ENCODE peak calls at places on chromosomes 1 and 21, in four cellular contexts. J is Karpas-422, M is H1, B is GM23248. Y is an unnamed sample.

GRCh38 chr1:204319462-204319861 is 40.3 kb downstream of the PLEKHA6 start:
- DNase-seq in M (no peak), B (peak), J (no peak), Y (no peak)

GRCh38 chr1:36696261-36696940 is 213.7 kb upstream of the CSF3R start:
- DNase-seq in M (no peak), J (no peak), B (no peak), Y (peak)

GRCh38 chr1:26734501-26735058 is 38.8 kb downstream of the ARID1A start:
- DNase-seq in M (no peak), J (no peak), B (peak), Y (no peak)

GRCh38 chr21:15433091-15433490 is 296.7 kb upstream of the USP25 start:
- DNase-seq in M (no peak), J (no peak), B (no peak), Y (no peak)

GRCh38 chr1:180881806-180882509 is 30.7 kb upstream of the KIAA1614 start:
- DNase-seq in M (no peak), J (peak), B (peak), Y (peak)

GRCh38 chr1:234866007-234866866 is 256.3 kb upstream of the IRF2BP2 start:
- DNase-seq in J (no peak), B (peak), M (no peak), Y (peak)

GRCh38 chr1:244614113-244614836 is 38.7 kb upstream of the DESI2 start:
- DNase-seq in J (no peak), M (no peak), B (peak), Y (no peak)

GRCh38 chr1:39310015-39310414 is 105.5 kb downstream of the MACF1 start:
- DNase-seq in J (no peak), M (no peak), B (no peak), Y (no peak)

GRCh38 chr1:119742677-119743076 is 26.0 kb downstream of the HMGCS2 start:
- DNase-seq in J (no peak), B (no peak), M (no peak), Y (no peak)

GRCh38 chr1:87156124-87156523 is 172.6 kb upstream of the LMO4 start:
- DNase-seq in J (no peak), B (no peak), M (no peak), Y (no peak)

GRCh38 chr21:44751186-44751798 is 39.9 kb upstream of the TSPEAR start:
- DNase-seq in B (no peak), M (no peak), J (no peak), Y (no peak)

GRCh38 chr1:199272690-199273089 is 633.9 kb downstream of the PTPRC start:
- DNase-seq in M (peak), B (peak), J (no peak), Y (peak)

GRCh38 chr1:154151311-154151710 is 3.6 kb downstream of the NUP210L start:
- DNase-seq in J (no peak), B (peak), M (no peak), Y (no peak)

GRCh38 chr1:68221971-68222355 is 10.4 kb downstream of the WLS start:
- DNase-seq in B (peak), M (no peak), J (no peak), Y (no peak)

DNA sequence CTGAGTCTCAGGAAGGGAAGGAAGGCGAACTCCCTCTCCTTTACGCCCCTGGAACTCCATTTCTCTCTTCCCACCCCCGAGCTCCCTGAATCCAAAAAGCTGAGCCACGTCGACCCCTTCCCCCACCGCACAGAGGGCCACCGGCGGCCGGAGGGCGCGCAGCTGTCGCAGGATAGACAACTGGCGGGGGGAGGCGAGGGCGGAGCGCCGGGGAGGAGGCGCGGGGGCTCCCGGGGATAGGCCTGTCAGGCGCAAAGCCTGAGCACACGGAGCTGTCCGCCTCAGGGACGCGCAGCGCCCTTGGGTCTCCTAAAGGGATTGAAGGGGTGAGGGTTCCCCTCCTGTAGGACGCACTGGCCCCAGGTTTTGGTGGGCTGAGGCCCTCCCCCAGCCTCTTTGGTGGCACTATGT is 752 bp upstream of the ACTA1 start:
- DNase-seq in J (no peak), M (no peak), B (no peak), Y (peak)
- H3K4me3 ChIP-seq in J (no peak), M (peak), B (no peak), Y (peak)

DNA sequence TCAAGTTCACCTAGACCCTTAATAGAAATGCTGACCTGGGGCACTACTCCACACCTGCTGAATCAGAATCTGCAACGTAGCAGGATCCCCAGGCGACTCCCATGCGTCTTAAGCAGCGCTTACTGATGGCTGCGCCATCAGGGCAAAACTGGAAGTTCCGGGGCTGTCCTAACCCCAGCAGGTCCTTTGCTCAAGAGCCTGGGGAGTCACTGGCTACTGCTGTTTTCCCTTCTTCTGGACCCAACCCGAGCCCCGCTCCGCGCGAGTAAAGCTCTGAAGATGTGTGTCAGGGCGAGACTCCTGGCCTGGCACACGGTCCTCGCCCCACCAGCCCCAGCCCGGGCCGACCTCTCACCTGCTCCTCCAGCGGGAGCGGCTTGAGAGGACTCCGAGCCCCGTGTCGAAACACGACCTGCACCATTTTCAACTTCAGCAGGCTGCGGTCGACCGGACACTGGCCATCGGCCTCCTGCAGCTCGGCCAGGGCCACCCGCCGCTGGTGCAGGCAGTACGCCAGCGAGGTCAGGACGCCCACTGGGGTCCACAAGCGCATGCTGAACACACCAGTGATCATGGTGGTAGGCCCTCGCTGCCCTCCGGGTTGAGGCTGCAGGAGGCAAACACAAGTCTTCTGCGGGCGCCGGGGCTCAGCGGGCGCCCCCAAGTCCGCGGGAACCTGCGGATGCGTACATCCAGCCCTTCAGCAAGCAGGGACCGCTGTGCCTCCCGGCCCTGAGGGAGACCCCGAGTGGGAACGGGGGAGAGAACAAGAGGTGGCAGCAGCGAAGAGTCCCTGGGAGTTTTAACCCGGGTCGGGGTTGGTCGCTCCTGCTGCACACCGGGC is 627 bp downstream of the ACP6 start:
- DNase-seq in J (peak), B (peak), M (no peak), Y (peak)
- H3K27ac ChIP-seq in J (no peak), B (no peak), M (no peak), Y (peak)

GRCh38 chr1:53574621-53575020 is 115.4 kb downstream of the DMRTB1 start:
- DNase-seq in J (no peak), M (no peak), B (no peak), Y (peak)

GRCh38 chr1:53576381-53576801 is 117.2 kb downstream of the DMRTB1 start:
- DNase-seq in B (no peak), J (no peak), M (no peak), Y (peak)

GRCh38 chr1:53575141-53575947 is 116.1 kb downstream of the DMRTB1 start:
- DNase-seq in M (no peak), B (no peak), J (peak), Y (peak)

GRCh38 chr1:53577141-53578100 is 118.2 kb downstream of the DMRTB1 start:
- DNase-seq in J (peak), B (no peak), M (no peak), Y (peak)

GRCh38 chr1:53575948-53576305 is 116.7 kb downstream of the DMRTB1 start:
- DNase-seq in J (no peak), B (no peak), M (no peak), Y (peak)
- H3K9ac ChIP-seq in J (peak), B (no peak), M (no peak), Y (no peak)

DNA sequence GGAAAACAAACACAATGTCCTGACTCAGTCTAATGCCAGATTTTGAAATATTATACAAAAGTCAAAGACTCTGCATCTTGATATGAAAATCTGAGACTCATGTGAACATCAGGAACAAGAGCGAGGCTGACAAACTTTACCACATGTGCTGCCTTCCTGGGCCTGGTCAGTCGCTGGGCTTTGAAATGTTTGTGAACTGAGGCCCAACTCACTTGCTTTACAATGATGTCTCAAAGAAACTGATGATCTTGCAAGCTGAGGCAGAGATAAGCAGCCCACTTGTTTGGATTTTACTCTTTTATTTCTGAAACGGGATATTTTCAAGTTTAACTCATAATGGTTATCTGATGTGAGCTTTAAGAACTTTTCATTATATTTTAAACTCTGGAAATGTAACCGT is 2.1 kb downstream of the BCAR3 start:
- DNase-seq in J (no peak), B (no peak), M (no peak), Y (peak)
- H3K4me3 ChIP-seq in J (peak), B (peak), M (no peak), Y (peak)

GRCh38 chr1:159889821-159890252 is 10.1 kb downstream of the CFAP45 start:
- DNase-seq in M (no peak), B (peak), J (peak), Y (no peak)

GRCh38 chr1:159884296-159884695 is 15.7 kb downstream of the CFAP45 start:
- DNase-seq in J (no peak), B (no peak), M (no peak), Y (no peak)

GRCh38 chr1:159892944-159893343 is 7.0 kb downstream of the CFAP45 start:
- DNase-seq in B (no peak), J (peak), M (no peak), Y (peak)

GRCh38 chr1:159891275-159892157 is 8.4 kb downstream of the CFAP45 start:
- DNase-seq in M (peak), J (peak), B (peak), Y (peak)

DNA sequence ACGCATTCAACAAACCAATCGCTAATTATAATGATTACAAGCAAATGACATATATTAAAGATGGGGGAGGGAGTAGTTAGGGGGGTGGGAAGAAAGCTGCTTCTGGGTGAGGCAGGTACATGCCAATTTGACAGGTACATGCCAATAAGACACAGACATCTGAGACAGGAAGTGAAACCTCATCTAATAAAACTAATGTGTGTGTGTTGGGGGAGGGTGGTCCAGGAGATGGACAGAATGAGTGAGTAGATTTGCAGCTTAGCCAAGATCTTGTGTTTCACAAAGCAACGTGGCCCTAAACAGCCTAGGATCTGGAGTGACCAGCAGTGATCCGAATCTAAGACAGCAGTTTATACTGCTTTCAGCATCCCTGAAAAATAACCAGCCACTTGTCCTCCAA is 10.8 kb downstream of the CFAP45 start:
- DNase-seq in M (no peak), J (peak), B (no peak), Y (no peak)
- H3K27ac ChIP-seq in M (no peak), J (no peak), B (peak), Y (no peak)

DNA sequence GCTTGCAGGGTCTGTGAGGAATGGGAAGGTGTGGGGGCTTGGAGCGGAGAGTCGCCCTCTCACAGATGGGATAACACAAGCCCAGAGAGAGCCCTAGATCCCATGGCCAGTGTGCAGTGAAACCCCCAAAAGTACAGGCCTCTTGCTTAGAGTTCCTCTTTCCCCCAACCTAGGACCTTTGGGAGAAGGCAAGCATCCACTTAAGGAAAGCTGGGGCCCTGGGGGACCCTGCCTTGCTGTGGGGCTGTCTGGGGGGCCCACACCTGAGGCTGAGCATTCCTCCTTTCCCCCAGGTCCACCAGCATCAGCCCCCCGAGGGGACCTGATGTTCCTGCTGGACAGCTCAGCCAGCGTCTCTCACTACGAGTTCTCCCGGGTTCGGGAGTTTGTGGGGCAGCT is 1.1 kb downstream of the VWA1 start:
- DNase-seq in B (no peak), J (no peak), M (no peak), Y (no peak)
- H3K9ac ChIP-seq in B (no peak), J (no peak), M (no peak), Y (no peak)

GRCh38 chr1:78490861-78491310 is at the start of gene PTGFR:
- DNase-seq in M (no peak), B (peak), J (no peak), Y (peak)

GRCh38 chr1:78492376-78492950 is 1.7 kb downstream of the PTGFR start:
- DNase-seq in M (no peak), B (peak), J (no peak), Y (no peak)

GRCh38 chr1:78493456-78493855 is 2.7 kb downstream of the PTGFR start:
- DNase-seq in M (no peak), B (peak), J (no peak), Y (no peak)

GRCh38 chr1:78497196-78497595 is 6.4 kb downstream of the PTGFR start:
- DNase-seq in M (no peak), J (no peak), B (peak), Y (no peak)

DNA sequence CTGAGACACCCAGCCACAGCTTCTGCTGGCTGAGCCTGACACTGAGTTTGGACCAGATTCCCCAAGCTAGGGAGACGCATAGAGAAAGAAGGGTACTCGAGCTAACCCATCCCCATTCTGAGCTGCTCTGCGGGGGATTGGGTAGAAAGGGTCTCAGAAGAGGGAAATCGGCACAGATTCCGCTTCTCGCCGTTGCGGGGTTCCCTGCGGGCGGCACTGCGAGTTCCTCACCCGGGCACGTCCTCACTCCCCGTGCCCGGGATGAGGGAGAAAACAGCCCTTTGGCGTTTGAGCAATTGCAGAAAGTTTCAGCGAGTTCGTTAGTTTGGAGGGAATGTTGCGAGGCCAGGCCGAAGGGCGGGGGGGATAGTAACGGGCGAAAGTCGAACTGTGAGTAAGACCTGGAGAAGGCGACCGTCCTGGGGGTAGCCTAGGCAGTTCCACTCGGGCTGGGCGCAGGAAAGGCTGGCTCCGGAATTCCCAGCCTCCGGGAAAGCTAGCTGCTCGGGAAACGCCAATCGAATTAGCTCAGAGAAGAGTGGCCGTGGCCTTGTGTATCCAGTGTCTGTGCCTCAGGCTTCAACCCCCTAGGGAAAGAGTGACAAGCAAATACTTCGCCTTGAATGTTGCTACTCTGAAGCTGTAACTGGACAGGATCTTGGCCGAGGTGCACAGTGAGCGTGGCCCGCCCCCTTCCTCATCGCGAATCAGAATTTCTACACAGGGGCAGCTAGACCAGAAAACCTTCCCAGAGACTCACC is 717 bp downstream of the PTGFR start:
- DNase-seq in J (no peak), M (no peak), B (peak), Y (peak)
- H3K4me3 ChIP-seq in J (no peak), M (peak), B (peak), Y (peak)

GRCh38 chr1:11285883-11286734 is 13.1 kb downstream of the UBIAD1 start:
- DNase-seq in M (no peak), J (peak), B (peak), Y (no peak)

GRCh38 chr1:11289064-11289463 is 16.1 kb downstream of the UBIAD1 start:
- DNase-seq in M (no peak), B (no peak), J (no peak), Y (no peak)

GRCh38 chr1:11284784-11285183 is 11.8 kb downstream of the UBIAD1 start:
- DNase-seq in B (no peak), J (no peak), M (no peak), Y (no peak)

GRCh38 chr1:11283148-11283547 is 10.2 kb downstream of the UBIAD1 start:
- DNase-seq in J (peak), B (no peak), M (no peak), Y (no peak)

GRCh38 chr1:11286735-11287410 is 13.9 kb downstream of the UBIAD1 start:
- DNase-seq in M (peak), B (peak), J (no peak), Y (no peak)
- H3K27ac ChIP-seq in M (peak), B (no peak), J (no peak), Y (peak)